ENCODE peak calls at places on chromosomes 2 and 18, in seven cellular contexts. One of them, this sample, is unnamed.

GRCh38 chr2:181628590-181629585 is 28.0 kb downstream of the CERKL start:
- DNase-seq in adrenal gland: no peak
- DNase-seq in body of pancreas: no peak
- DNase-seq in right lobe of liver: no peak
- DNase-seq in MM.1S: no peak
- DNase-seq in suprapubic skin: no peak
- DNase-seq in A549: no peak
- DNase-seq in this sample: no peak

GRCh38 chr2:48851161-48851560 is 95.6 kb upstream of the LHCGR start:
- DNase-seq in adrenal gland: no peak
- DNase-seq in body of pancreas: no peak
- DNase-seq in right lobe of liver: no peak
- DNase-seq in MM.1S: no peak
- DNase-seq in suprapubic skin: no peak
- DNase-seq in A549: no peak
- DNase-seq in this sample: no peak

GRCh38 chr2:223041527-223042109 is 10.4 kb upstream of the KCNE4 start:
- DNase-seq in adrenal gland: peak; percentile 64
- DNase-seq in body of pancreas: peak; percentile 80
- DNase-seq in right lobe of liver: peak; percentile 26
- DNase-seq in MM.1S: no peak
- DNase-seq in suprapubic skin: peak; percentile 89
- DNase-seq in A549: peak; percentile 93
- DNase-seq in this sample: peak; percentile 98

GRCh38 chr2:217853301-217853881 is 149.4 kb downstream of the TNS1 start:
- DNase-seq in adrenal gland: no peak
- DNase-seq in body of pancreas: no peak
- DNase-seq in right lobe of liver: no peak
- DNase-seq in MM.1S: no peak
- DNase-seq in suprapubic skin: no peak
- DNase-seq in A549: peak; percentile 8
- DNase-seq in this sample: no peak

GRCh38 chr2:217610411-217610814 is 392.4 kb downstream of the TNS1 start:
- DNase-seq in adrenal gland: no peak
- DNase-seq in body of pancreas: peak; percentile 23
- DNase-seq in right lobe of liver: peak; percentile 58
- DNase-seq in MM.1S: peak; percentile 97
- DNase-seq in suprapubic skin: no peak
- DNase-seq in A549: no peak
- DNase-seq in this sample: no peak

GRCh38 chr2:185208261-185208660 is 530.3 kb upstream of the FSIP2 start:
- DNase-seq in adrenal gland: no peak
- DNase-seq in body of pancreas: peak; percentile 66
- DNase-seq in right lobe of liver: no peak
- DNase-seq in MM.1S: no peak
- DNase-seq in suprapubic skin: no peak
- DNase-seq in A549: peak; percentile 17
- DNase-seq in this sample: peak; percentile 32

GRCh38 chr2:176178271-176178806 is 10.1 kb upstream of the HOXD1 start:
- DNase-seq in adrenal gland: no peak
- DNase-seq in body of pancreas: no peak
- DNase-seq in right lobe of liver: no peak
- DNase-seq in MM.1S: peak; percentile 49
- DNase-seq in suprapubic skin: no peak
- DNase-seq in A549: no peak
- DNase-seq in this sample: no peak

GRCh38 chr18:12373771-12374116 is 3.3 kb downstream of the AFG3L2 start:
- DNase-seq in adrenal gland: no peak
- DNase-seq in body of pancreas: no peak
- DNase-seq in right lobe of liver: no peak
- DNase-seq in MM.1S: no peak
- DNase-seq in suprapubic skin: no peak
- DNase-seq in A549: no peak
- DNase-seq in this sample: no peak

GRCh38 chr2:142112648-142113278 is 18.1 kb downstream of the LRP1B start:
- DNase-seq in adrenal gland: peak; percentile 76
- DNase-seq in body of pancreas: no peak
- DNase-seq in right lobe of liver: no peak
- DNase-seq in MM.1S: no peak
- DNase-seq in suprapubic skin: no peak
- DNase-seq in A549: peak; percentile 17
- DNase-seq in this sample: peak; percentile 85

GRCh38 chr2:50126845-50127244 is 905.1 kb downstream of the NRXN1 start:
- DNase-seq in adrenal gland: no peak
- DNase-seq in body of pancreas: peak; percentile 11
- DNase-seq in right lobe of liver: no peak
- DNase-seq in MM.1S: no peak
- DNase-seq in suprapubic skin: no peak
- DNase-seq in A549: no peak
- DNase-seq in this sample: no peak

GRCh38 chr2:15803186-15803986 is 137.0 kb upstream of the MYCN start:
- DNase-seq in adrenal gland: no peak
- DNase-seq in body of pancreas: no peak
- DNase-seq in right lobe of liver: no peak
- DNase-seq in MM.1S: no peak
- DNase-seq in suprapubic skin: no peak
- DNase-seq in A549: no peak
- DNase-seq in this sample: no peak

GRCh38 chr2:3768960-3769765 is 65.8 kb downstream of the DCDC2C start:
- DNase-seq in adrenal gland: no peak
- DNase-seq in body of pancreas: no peak
- DNase-seq in right lobe of liver: no peak
- DNase-seq in MM.1S: no peak
- DNase-seq in suprapubic skin: no peak
- DNase-seq in A549: no peak
- DNase-seq in this sample: no peak

GRCh38 chr2:136932700-136933099 is 167.4 kb downstream of the THSD7B start:
- DNase-seq in adrenal gland: peak; percentile 3
- DNase-seq in body of pancreas: no peak
- DNase-seq in right lobe of liver: no peak
- DNase-seq in MM.1S: no peak
- DNase-seq in suprapubic skin: no peak
- DNase-seq in A549: peak; percentile 13
- DNase-seq in this sample: peak; percentile 45

GRCh38 chr2:43455735-43456642 is 139.8 kb downstream of the THADA start:
- DNase-seq in adrenal gland: peak; percentile 41
- DNase-seq in body of pancreas: no peak
- DNase-seq in right lobe of liver: no peak
- DNase-seq in MM.1S: no peak
- DNase-seq in suprapubic skin: no peak
- DNase-seq in A549: peak; percentile 54
- DNase-seq in this sample: peak; percentile 67

GRCh38 chr2:36413218-36413617 is 57.6 kb downstream of the CRIM1 start:
- DNase-seq in adrenal gland: no peak
- DNase-seq in body of pancreas: no peak
- DNase-seq in right lobe of liver: no peak
- DNase-seq in MM.1S: no peak
- DNase-seq in suprapubic skin: no peak
- DNase-seq in A549: no peak
- DNase-seq in this sample: peak; percentile 39

GRCh38 chr2:168495524-168495923 is 39.5 kb downstream of the CERS6 start:
- DNase-seq in adrenal gland: no peak
- DNase-seq in body of pancreas: no peak
- DNase-seq in right lobe of liver: no peak
- DNase-seq in MM.1S: peak; percentile 89
- DNase-seq in suprapubic skin: no peak
- DNase-seq in A549: no peak
- DNase-seq in this sample: no peak

GRCh38 chr2:134705861-134706586 is 12.8 kb downstream of the TMEM163 start:
- DNase-seq in adrenal gland: no peak
- DNase-seq in body of pancreas: no peak
- DNase-seq in right lobe of liver: no peak
- DNase-seq in MM.1S: no peak
- DNase-seq in suprapubic skin: no peak
- DNase-seq in A549: no peak
- DNase-seq in this sample: no peak

GRCh38 chr2:161085041-161085598 is 75.1 kb upstream of the TANK start:
- DNase-seq in adrenal gland: no peak
- DNase-seq in body of pancreas: no peak
- DNase-seq in right lobe of liver: no peak
- DNase-seq in MM.1S: no peak
- DNase-seq in suprapubic skin: no peak
- DNase-seq in A549: no peak
- DNase-seq in this sample: no peak

GRCh38 chr2:149492923-149493322 is 94.7 kb downstream of the MMADHC start:
- DNase-seq in adrenal gland: no peak
- DNase-seq in body of pancreas: no peak
- DNase-seq in right lobe of liver: no peak
- DNase-seq in MM.1S: no peak
- DNase-seq in suprapubic skin: no peak
- DNase-seq in A549: no peak
- DNase-seq in this sample: no peak

GRCh38 chr2:96241901-96242611 is 23.7 kb downstream of the TMEM127 start:
- DNase-seq in adrenal gland: peak; percentile 74
- DNase-seq in body of pancreas: no peak
- DNase-seq in right lobe of liver: no peak
- DNase-seq in MM.1S: peak; percentile 87
- DNase-seq in suprapubic skin: no peak
- DNase-seq in A549: no peak
- DNase-seq in this sample: peak; percentile 60

GRCh38 chr2:61011649-61012048 is 5.9 kb upstream of the PEX13 start:
- DNase-seq in adrenal gland: no peak
- DNase-seq in body of pancreas: peak; percentile 35
- DNase-seq in right lobe of liver: no peak
- DNase-seq in MM.1S: no peak
- DNase-seq in suprapubic skin: no peak
- DNase-seq in A549: no peak
- DNase-seq in this sample: no peak

GRCh38 chr18:12455511-12455910 is 47.8 kb downstream of the PRELID3A start:
- DNase-seq in adrenal gland: no peak
- DNase-seq in body of pancreas: no peak
- DNase-seq in right lobe of liver: no peak
- DNase-seq in MM.1S: no peak
- DNase-seq in suprapubic skin: no peak
- DNase-seq in A549: no peak
- DNase-seq in this sample: peak; percentile 42

GRCh38 chr2:97677480-97677879 is 8.0 kb downstream of the C2orf92 start:
- DNase-seq in adrenal gland: no peak
- DNase-seq in body of pancreas: no peak
- DNase-seq in right lobe of liver: no peak
- DNase-seq in MM.1S: no peak
- DNase-seq in suprapubic skin: no peak
- DNase-seq in A549: no peak
- DNase-seq in this sample: no peak

GRCh38 chr2:218289639-218290315 is 2.5 kb downstream of the TMBIM1 start:
- DNase-seq in adrenal gland: peak; percentile 75
- DNase-seq in body of pancreas: peak; percentile 61
- DNase-seq in right lobe of liver: no peak
- DNase-seq in MM.1S: no peak
- DNase-seq in suprapubic skin: no peak
- DNase-seq in A549: no peak
- DNase-seq in this sample: no peak

GRCh38 chr2:60779426-60779825 is 23.4 kb downstream of the PAPOLG start:
- DNase-seq in adrenal gland: no peak
- DNase-seq in body of pancreas: no peak
- DNase-seq in right lobe of liver: no peak
- DNase-seq in MM.1S: no peak
- DNase-seq in suprapubic skin: no peak
- DNase-seq in A549: no peak
- DNase-seq in this sample: no peak

GRCh38 chr2:108492364-108492763 is 41.9 kb upstream of the LIMS1 start:
- DNase-seq in adrenal gland: peak; percentile 74
- DNase-seq in body of pancreas: no peak
- DNase-seq in right lobe of liver: no peak
- DNase-seq in MM.1S: no peak
- DNase-seq in suprapubic skin: no peak
- DNase-seq in A549: peak; percentile 88
- DNase-seq in this sample: peak; percentile 94

GRCh38 chr2:9665903-9666302 is 35.1 kb upstream of the YWHAQ start:
- DNase-seq in adrenal gland: no peak
- DNase-seq in body of pancreas: no peak
- DNase-seq in right lobe of liver: no peak
- DNase-seq in MM.1S: no peak
- DNase-seq in suprapubic skin: no peak
- DNase-seq in A549: peak; percentile 68
- DNase-seq in this sample: peak; percentile 90

GRCh38 chr2:240564191-240564570 is 4.0 kb downstream of the DUSP28 start:
- DNase-seq in adrenal gland: no peak
- DNase-seq in body of pancreas: no peak
- DNase-seq in right lobe of liver: no peak
- DNase-seq in MM.1S: no peak
- DNase-seq in suprapubic skin: peak; percentile 62
- DNase-seq in A549: no peak
- DNase-seq in this sample: no peak

GRCh38 chr18:8959551-8960135 is 142.9 kb upstream of the NDUFV2 start:
- DNase-seq in adrenal gland: no peak
- DNase-seq in body of pancreas: no peak
- DNase-seq in right lobe of liver: peak; percentile 26
- DNase-seq in MM.1S: no peak
- DNase-seq in suprapubic skin: no peak
- DNase-seq in A549: no peak
- DNase-seq in this sample: no peak

GRCh38 chr2:80407377-80407776 is 102.8 kb upstream of the LRRTM1 start:
- DNase-seq in adrenal gland: no peak
- DNase-seq in body of pancreas: no peak
- DNase-seq in right lobe of liver: no peak
- DNase-seq in MM.1S: no peak
- DNase-seq in suprapubic skin: no peak
- DNase-seq in A549: no peak
- DNase-seq in this sample: no peak

GRCh38 chr2:209423562-209424541 is at the start of gene MAP2:
- DNase-seq in adrenal gland: peak; percentile 83
- DNase-seq in body of pancreas: peak; percentile 90
- DNase-seq in right lobe of liver: peak; percentile 86
- DNase-seq in MM.1S: peak; percentile 90
- DNase-seq in suprapubic skin: peak; percentile 81
- DNase-seq in A549: peak; percentile 77
- DNase-seq in this sample: peak; percentile 60
- H3K27ac ChIP-seq in adrenal gland: no peak within 1 kb of the TSS
- H3K27ac ChIP-seq in body of pancreas: peak within 1 kb of the TSS; percentile 74
- H3K27ac ChIP-seq in right lobe of liver: no peak within 1 kb of the TSS
- H3K27ac ChIP-seq in MM.1S: peak within 1 kb of the TSS; percentile 4
- H3K27ac ChIP-seq in suprapubic skin: peak within 1 kb of the TSS; percentile 85
- H3K27ac ChIP-seq in A549: peak within 1 kb of the TSS; percentile 68
- H3K27ac ChIP-seq in this sample: no peak within 1 kb of the TSS

GRCh38 chr2:190181066-190181681 is 118.6 kb upstream of the MSTN start:
- DNase-seq in adrenal gland: no peak
- DNase-seq in body of pancreas: no peak
- DNase-seq in right lobe of liver: no peak
- DNase-seq in MM.1S: peak; percentile 49
- DNase-seq in suprapubic skin: peak; percentile 83
- DNase-seq in A549: no peak
- DNase-seq in this sample: no peak
- H3K4me3 ChIP-seq in adrenal gland: peak overlapping the region; percentile 77
- H3K4me3 ChIP-seq in body of pancreas: peak overlapping the region; percentile 24
- H3K4me3 ChIP-seq in right lobe of liver: peak overlapping the region; percentile 57
- H3K4me3 ChIP-seq in MM.1S: peak overlapping the region; percentile 87
- H3K4me3 ChIP-seq in suprapubic skin: peak overlapping the region; percentile 81
- H3K4me3 ChIP-seq in A549: peak overlapping the region; percentile 64
- H3K4me3 ChIP-seq in this sample: peak overlapping the region; percentile 65

GRCh38 chr2:174181368-174181767 is 67.0 kb downstream of the OLA1 start:
- DNase-seq in adrenal gland: no peak
- DNase-seq in body of pancreas: no peak
- DNase-seq in right lobe of liver: no peak
- DNase-seq in MM.1S: no peak
- DNase-seq in suprapubic skin: no peak
- DNase-seq in A549: no peak
- DNase-seq in this sample: no peak
- H3K27ac ChIP-seq in adrenal gland: no peak overlapping the region
- H3K27ac ChIP-seq in body of pancreas: no peak overlapping the region
- H3K27ac ChIP-seq in right lobe of liver: no peak overlapping the region
- H3K27ac ChIP-seq in MM.1S: no peak overlapping the region
- H3K27ac ChIP-seq in suprapubic skin: no peak overlapping the region
- H3K27ac ChIP-seq in A549: no peak overlapping the region
- H3K27ac ChIP-seq in this sample: no peak overlapping the region

GRCh38 chr2:99727199-99727598 is 237.4 kb upstream of the REV1 start:
- DNase-seq in adrenal gland: no peak
- DNase-seq in body of pancreas: no peak
- DNase-seq in right lobe of liver: no peak
- DNase-seq in MM.1S: no peak
- DNase-seq in suprapubic skin: no peak
- DNase-seq in A549: no peak
- DNase-seq in this sample: no peak
- H3K4me3 ChIP-seq in adrenal gland: no peak overlapping the region
- H3K4me3 ChIP-seq in body of pancreas: no peak overlapping the region
- H3K4me3 ChIP-seq in right lobe of liver: no peak overlapping the region
- H3K4me3 ChIP-seq in MM.1S: no peak overlapping the region
- H3K4me3 ChIP-seq in suprapubic skin: no peak overlapping the region
- H3K4me3 ChIP-seq in A549: no peak overlapping the region
- H3K4me3 ChIP-seq in this sample: no peak overlapping the region

This sample was measured in brain microvascular endothelial cell.